ENCODE peak calls at places on chromosomes 1 and 21, in six cellular contexts. K, F, M, S, X and E are unnamed samples.

GRCh38 chr1:178031856-178032320 is 62.0 kb upstream of the RASAL2 start:
- DNase-seq in K (peak), F (peak), M (no peak), S (peak), X (no peak), E (peak)

GRCh38 chr1:204361341-204361771 is 1.6 kb upstream of the PLEKHA6 start:
- DNase-seq in K (no peak), F (no peak), M (no peak), S (no peak), X (no peak), E (no peak)

GRCh38 chr1:232620356-232620841 is 9.5 kb downstream of the SIPA1L2 start:
- DNase-seq in K (peak), F (no peak), M (peak), S (peak), X (no peak), E (peak)

GRCh38 chr1:151841141-151841540 is 1.5 kb upstream of the C2CD4D start:
- DNase-seq in K (no peak), F (no peak), M (peak), S (no peak), X (no peak), E (no peak)

GRCh38 chr1:29519733-29520132 is 283.4 kb downstream of the PTPRU start:
- DNase-seq in K (peak), F (peak), M (no peak), S (no peak), X (no peak), E (no peak)

GRCh38 chr1:49190138-49190537 is 413.4 kb upstream of the BEND5 start:
- DNase-seq in K (no peak), F (no peak), M (no peak), S (no peak), X (no peak), E (no peak)

GRCh38 chr1:3453891-3454810 is at the start of gene ARHGEF16:
- DNase-seq in K (no peak), F (peak), M (no peak), S (peak), X (no peak), E (no peak)

GRCh38 chr1:227297073-227297793 is 21.1 kb downstream of the CDC42BPA start:
- DNase-seq in K (no peak), F (no peak), M (no peak), S (no peak), X (no peak), E (no peak)

GRCh38 chr21:34530264-34530663 is 18.3 kb upstream of the KCNE1 start:
- DNase-seq in K (no peak), F (no peak), M (no peak), S (no peak), X (no peak), E (no peak)

GRCh38 chr21:42097860-42098259 is 26.7 kb downstream of the UMODL1 start:
- DNase-seq in K (no peak), F (no peak), M (peak), S (peak), X (no peak), E (no peak)

GRCh38 chr1:160394673-160395072 is 5.7 kb upstream of the VANGL2 start:
- DNase-seq in K (no peak), F (no peak), M (no peak), S (no peak), X (no peak), E (no peak)

GRCh38 chr1:151199860-151200581 is 1.7 kb downstream of the PIP5K1A start:
- DNase-seq in K (peak), F (no peak), M (peak), S (no peak), X (no peak), E (no peak)

GRCh38 chr1:17218939-17219338 is 14.0 kb downstream of the PADI1 start:
- DNase-seq in K (no peak), F (no peak), M (no peak), S (no peak), X (no peak), E (no peak)

GRCh38 chr1:235060607-235061470 is 67.8 kb downstream of the TOMM20 start:
- DNase-seq in K (no peak), F (peak), M (no peak), S (peak), X (no peak), E (no peak)

GRCh38 chr21:42746593-42747266 is 93.3 kb downstream of the PDE9A start:
- DNase-seq in K (no peak), F (no peak), M (no peak), S (peak), X (peak), E (peak)

GRCh38 chr1:181985981-181986906 is 75.3 kb downstream of the ZNF648 start:
- DNase-seq in K (no peak), F (no peak), M (no peak), S (no peak), X (no peak), E (no peak)

GRCh38 chr1:58143972-58144752 is 402.4 kb downstream of the OMA1 start:
- DNase-seq in K (no peak), F (no peak), M (no peak), S (no peak), X (no peak), E (no peak)

GRCh38 chr1:168628807-168629206 is 52.4 kb downstream of the XCL1 start:
- DNase-seq in K (no peak), F (no peak), M (peak), S (no peak), X (no peak), E (no peak)

GRCh38 chr1:207752456-207753132 is 740 bp downstream of the CD46 start:
- DNase-seq in K (no peak), F (peak), M (no peak), S (peak), X (no peak), E (no peak)

GRCh38 chr1:164805399-164805798 is 246.4 kb downstream of the PBX1 start:
- DNase-seq in K (no peak), F (no peak), M (no peak), S (no peak), X (no peak), E (no peak)

GRCh38 chr1:17369466-17369865 is 2.5 kb upstream of the PADI6 start:
- DNase-seq in K (no peak), F (no peak), M (no peak), S (no peak), X (no peak), E (no peak)

GRCh38 chr1:220783453-220783852 is 3.3 kb upstream of the MTARC1 start:
- DNase-seq in K (no peak), F (no peak), M (no peak), S (no peak), X (no peak), E (no peak)

GRCh38 chr1:184792450-184792969 is 37.9 kb upstream of the EDEM3 start:
- DNase-seq in K (no peak), F (no peak), M (peak), S (peak), X (no peak), E (peak)

GRCh38 chr1:15352122-15352957 is 57.3 kb upstream of the EFHD2 start:
- DNase-seq in K (no peak), F (no peak), M (peak), S (peak), X (peak), E (no peak)

GRCh38 chr1:169115891-169116585 is 9.5 kb downstream of the ATP1B1 start:
- DNase-seq in K (no peak), F (no peak), M (peak), S (peak), X (no peak), E (no peak)

GRCh38 chr1:44661786-44662682 is 12.2 kb downstream of the TMEM53 start:
- DNase-seq in K (peak), F (no peak), M (no peak), S (no peak), X (no peak), E (no peak)

GRCh38 chr1:92404661-92405060 is 82.1 kb downstream of the GFI1 start:
- DNase-seq in K (no peak), F (no peak), M (no peak), S (no peak), X (no peak), E (no peak)

GRCh38 chr1:228650141-228650540 is 85.1 kb upstream of the RHOU start:
- DNase-seq in K (no peak), F (peak), M (no peak), S (no peak), X (no peak), E (no peak)

GRCh38 chr1:197638316-197638715 is 137.0 kb downstream of the DENND1B start:
- DNase-seq in K (no peak), F (no peak), M (no peak), S (no peak), X (no peak), E (no peak)

GRCh38 chr1:24801169-24801568 is 55.9 kb downstream of the CLIC4 start:
- DNase-seq in K (no peak), F (no peak), M (no peak), S (no peak), X (no peak), E (no peak)

GRCh38 chr1:185352067-185352466 is 35.0 kb upstream of the IVNS1ABP start:
- DNase-seq in K (no peak), F (no peak), M (no peak), S (no peak), X (no peak), E (no peak)

GRCh38 chr1:85580046-85580411 is 532 bp upstream of the CCN1 start:
- DNase-seq in K (no peak), F (peak), M (no peak), S (no peak), X (no peak), E (no peak)

GRCh38 chr1:213512316-213512715 is 461.3 kb downstream of the RPS6KC1 start:
- DNase-seq in K (no peak), F (no peak), M (no peak), S (no peak), X (no peak), E (no peak)

GRCh38 chr1:19433610-19433999 is 51.7 kb downstream of the CAPZB start:
- DNase-seq in K (no peak), F (no peak), M (no peak), S (no peak), X (no peak), E (no peak)